ENCODE peak calls at places on chromosomes 13 and 19, in four cellular contexts. A is naive thymus-derived CD8-positive, alpha-beta T cell; D is foreskin melanocyte; Y is effector CD4-positive, alpha-beta T cell. Z is an unnamed sample.

GRCh38 chr19:39212377-39212742 is 8.3 kb upstream of the SYCN start:
- DNase-seq in A (peak; percentile 60), Y (peak; percentile 22), D (no peak), Z (no peak)

GRCh38 chr19:33795370-33796163 is 1.1 kb upstream of the KCTD15 start:
- DNase-seq in A (no peak), Y (peak; percentile 15), D (peak; percentile 95), Z (peak; percentile 66)

GRCh38 chr19:3420909-3421619 is 54.7 kb downstream of the NFIC start:
- DNase-seq in D (no peak), A (no peak), Y (no peak), Z (no peak)

GRCh38 chr19:14554382-14554812 is 17.5 kb downstream of the NDUFB7 start:
- DNase-seq in Y (no peak), D (no peak), A (no peak), Z (no peak)

GRCh38 chr13:99473515-99473914 is 27.8 kb upstream of the TM9SF2 start:
- DNase-seq in Y (no peak), A (no peak), D (no peak), Z (no peak)

GRCh38 chr19:1474011-1474764 is 4.8 kb downstream of the C19orf25 start:
- DNase-seq in A (no peak), Y (no peak), D (no peak), Z (peak; percentile 44)

GRCh38 chr13:97139704-97140103 is 82.4 kb upstream of the MBNL2 start:
- DNase-seq in Y (no peak), D (no peak), A (no peak), Z (peak; percentile 27)

GRCh38 chr13:114167445-114167844 is 11.6 kb upstream of the CFAP97D2 start:
- DNase-seq in A (no peak), Y (no peak), D (no peak), Z (no peak)

GRCh38 chr13:103656329-103656728 is 590.1 kb upstream of the SLC10A2 start:
- DNase-seq in A (no peak), D (no peak), Y (no peak), Z (no peak)

GRCh38 chr13:23365652-23366051 is 67.8 kb downstream of the SACS start:
- DNase-seq in Y (no peak), A (no peak), D (peak; percentile 38), Z (no peak)

GRCh38 chr19:37989855-37990254 is 82.8 kb downstream of the SIPA1L3 start:
- DNase-seq in D (no peak), A (no peak), Y (no peak), Z (no peak)